ENCODE peak calls at places on chromosome 11, in five cellular contexts. One of them, this sample, is unnamed.

GRCh38 chr11:33716236-33716635 is 15.6 kb upstream of the C11orf91 start:
- DNase-seq in A549: peak
- DNase-seq in GM12878: no peak
- DNase-seq in esophagus muscularis mucosa: no peak
- DNase-seq in GM13977: no peak
- DNase-seq in this sample: no peak

GRCh38 chr11:68806931-68807844 is 34.5 kb downstream of the CPT1A start:
- DNase-seq in GM13977: no peak
- DNase-seq in GM12878: no peak
- DNase-seq in esophagus muscularis mucosa: no peak
- DNase-seq in A549: no peak
- DNase-seq in this sample: no peak

GRCh38 chr11:26720003-26720402 is 1.9 kb downstream of the SLC5A12 start:
- DNase-seq in A549: no peak
- DNase-seq in GM13977: no peak
- DNase-seq in GM12878: no peak
- DNase-seq in esophagus muscularis mucosa: no peak
- DNase-seq in this sample: no peak

GRCh38 chr11:1072116-1072820 is 2.4 kb upstream of the MUC2 start:
- DNase-seq in GM12878: no peak
- DNase-seq in GM13977: no peak
- DNase-seq in A549: peak
- DNase-seq in esophagus muscularis mucosa: no peak
- DNase-seq in this sample: peak

GRCh38 chr11:88618716-88619462 is 281.4 kb upstream of the CTSC start:
- DNase-seq in GM13977: no peak
- DNase-seq in GM12878: no peak
- DNase-seq in esophagus muscularis mucosa: no peak
- DNase-seq in A549: no peak
- DNase-seq in this sample: no peak

GRCh38 chr11:8015753-8016239 is 28.7 kb downstream of the EIF3F start:
- DNase-seq in GM12878: no peak
- DNase-seq in esophagus muscularis mucosa: peak
- DNase-seq in A549: no peak
- DNase-seq in GM13977: no peak
- DNase-seq in this sample: no peak

GRCh38 chr11:66247295-66247694 is 21.1 kb upstream of the RAB1B start:
- DNase-seq in GM12878: no peak
- DNase-seq in esophagus muscularis mucosa: no peak
- DNase-seq in A549: no peak
- DNase-seq in GM13977: no peak
- DNase-seq in this sample: no peak

GRCh38 chr11:19890308-19890707 is 177.7 kb downstream of the NAV2 start:
- DNase-seq in GM12878: no peak
- DNase-seq in esophagus muscularis mucosa: no peak
- DNase-seq in A549: peak
- DNase-seq in GM13977: no peak
- DNase-seq in this sample: no peak

GRCh38 chr11:34586655-34587281 is 34.1 kb upstream of the EHF start:
- DNase-seq in GM13977: no peak
- DNase-seq in GM12878: no peak
- DNase-seq in A549: no peak
- DNase-seq in esophagus muscularis mucosa: no peak
- DNase-seq in this sample: no peak

GRCh38 chr11:27997344-27997743 is 110.6 kb downstream of the KIF18A start:
- DNase-seq in GM13977: no peak
- DNase-seq in A549: no peak
- DNase-seq in GM12878: no peak
- DNase-seq in esophagus muscularis mucosa: no peak
- DNase-seq in this sample: no peak

GRCh38 chr11:124841186-124841585 is 24.0 kb upstream of the ROBO3 start:
- DNase-seq in esophagus muscularis mucosa: no peak
- DNase-seq in A549: no peak
- DNase-seq in GM13977: no peak
- DNase-seq in GM12878: no peak
- DNase-seq in this sample: no peak

GRCh38 chr11:62133328-62134065 is 9.7 kb downstream of the INCENP start:
- DNase-seq in GM13977: no peak
- DNase-seq in esophagus muscularis mucosa: no peak
- DNase-seq in A549: no peak
- DNase-seq in GM12878: no peak
- DNase-seq in this sample: no peak

GRCh38 chr11:19846654-19847330 is 134.2 kb downstream of the NAV2 start:
- DNase-seq in GM13977: no peak
- DNase-seq in GM12878: no peak
- DNase-seq in A549: no peak
- DNase-seq in esophagus muscularis mucosa: no peak
- DNase-seq in this sample: no peak

GRCh38 chr11:119729581-119730346 is 764 bp upstream of the NECTIN1 start:
- DNase-seq in esophagus muscularis mucosa: no peak
- DNase-seq in GM13977: peak
- DNase-seq in GM12878: no peak
- DNase-seq in A549: peak
- DNase-seq in this sample: no peak

GRCh38 chr11:123696183-123696582 is 41.8 kb upstream of the SCN3B start:
- DNase-seq in esophagus muscularis mucosa: no peak
- DNase-seq in GM13977: no peak
- DNase-seq in GM12878: no peak
- DNase-seq in A549: no peak
- DNase-seq in this sample: no peak
- TF ChIP-seq CTCF in esophagus muscularis mucosa: no peak
- TF ChIP-seq CTCF in GM13977: no peak
- TF ChIP-seq CTCF in GM12878: no peak
- TF ChIP-seq CTCF in A549: no peak
- TF ChIP-seq CTCF in this sample: no peak

DNA sequence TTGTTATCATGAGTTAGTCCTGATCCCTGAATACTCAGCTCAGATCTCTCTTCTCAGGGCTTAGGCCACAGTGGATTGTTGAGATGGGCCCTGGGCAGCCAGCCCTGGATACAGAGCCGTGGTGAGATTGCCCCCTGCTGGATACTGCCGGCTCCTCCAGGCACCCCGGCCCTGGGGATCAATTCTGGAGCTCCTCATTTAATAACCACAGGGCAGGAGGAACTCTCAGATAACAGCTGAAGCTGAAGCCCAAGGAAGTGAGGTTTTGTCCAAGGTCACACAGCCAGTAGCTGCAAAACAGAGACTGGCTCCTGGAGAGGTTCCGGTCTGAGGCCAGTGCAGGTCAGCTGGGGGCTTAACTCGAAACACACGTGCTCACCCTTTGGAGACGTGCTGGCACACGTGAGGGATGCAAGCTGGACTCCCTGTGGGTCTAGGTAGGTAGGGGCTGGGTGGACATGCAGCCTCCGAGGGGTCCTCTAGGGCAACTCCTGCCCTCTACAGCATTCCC is 16.0 kb downstream of the USH1C start:
- DNase-seq in A549: peak
- DNase-seq in GM12878: no peak
- DNase-seq in GM13977: peak
- DNase-seq in esophagus muscularis mucosa: no peak
- DNase-seq in this sample: no peak
- TF ChIP-seq CTCF in A549: peak
- TF ChIP-seq CTCF in GM12878: peak
- TF ChIP-seq CTCF in GM13977: peak
- TF ChIP-seq CTCF in esophagus muscularis mucosa: peak
- TF ChIP-seq CTCF in this sample: peak

GRCh38 chr11:6630632-6631291 is 11.5 kb upstream of the TPP1 start:
- DNase-seq in GM12878: no peak
- DNase-seq in esophagus muscularis mucosa: no peak
- DNase-seq in A549: no peak
- DNase-seq in GM13977: no peak
- DNase-seq in this sample: no peak
- TF ChIP-seq CTCF in GM12878: no peak
- TF ChIP-seq CTCF in esophagus muscularis mucosa: no peak
- TF ChIP-seq CTCF in A549: no peak
- TF ChIP-seq CTCF in GM13977: no peak
- TF ChIP-seq CTCF in this sample: no peak

GRCh38 chr11:128066429-128066828 is 520.9 kb downstream of the ETS1 start:
- DNase-seq in GM13977: no peak
- DNase-seq in GM12878: no peak
- DNase-seq in esophagus muscularis mucosa: no peak
- DNase-seq in A549: no peak
- DNase-seq in this sample: no peak
- TF ChIP-seq CTCF in GM13977: no peak
- TF ChIP-seq CTCF in GM12878: no peak
- TF ChIP-seq CTCF in esophagus muscularis mucosa: no peak
- TF ChIP-seq CTCF in A549: no peak
- TF ChIP-seq CTCF in this sample: no peak

This sample was measured in mesothelial cell of epicardium.